ENCODE peak calls at places on chromosome 9, in six cellular contexts. Z is AG04450; V is activated CD8-positive, alpha-beta memory T cell treated with anti-CD3 and anti-CD28 coated beads for 48 hours; L is fibroblast of lung; U is GM04503; J is B cell. X is an unnamed sample.

GRCh38 chr9:134323741-134324358 is 2.4 kb upstream of the RXRA start:
- DNase-seq in L (no peak), U (no peak), J (no peak), V (no peak), Z (no peak), X (no peak)

GRCh38 chr9:90290716-90291485 is 351.7 kb downstream of the DIRAS2 start:
- DNase-seq in V (no peak), U (no peak), L (peak; percentile 57), J (no peak), Z (no peak), X (peak; percentile 10)

GRCh38 chr9:111645806-111646205 is 14.7 kb downstream of the DNAJC25 start:
- DNase-seq in L (peak; percentile 9), U (no peak), V (no peak), Z (no peak), J (no peak), X (no peak)

GRCh38 chr9:91714020-91714721 is 235.9 kb downstream of the ROR2 start:
- DNase-seq in L (peak; percentile 79), J (no peak), Z (peak; percentile 32), U (no peak), V (no peak), X (no peak)

GRCh38 chr9:109150925-109151547 is 16.0 kb downstream of the FRRS1L start:
- DNase-seq in L (no peak), V (no peak), Z (no peak), U (no peak), J (no peak), X (no peak)

GRCh38 chr9:16825364-16825763 is 45.1 kb downstream of the BNC2 start:
- DNase-seq in L (peak; percentile 60), Z (no peak), V (no peak), J (no peak), U (no peak), X (no peak)

GRCh38 chr9:72271617-72272478 is 93.2 kb downstream of the ZFAND5 start:
- DNase-seq in U (no peak), Z (peak; percentile 7), L (peak; percentile 68), J (peak; percentile 58), V (peak; percentile 23), X (peak; percentile 41)

GRCh38 chr9:126957687-126958053 is 43.1 kb downstream of the RALGPS1 start:
- DNase-seq in J (no peak), Z (no peak), L (peak; percentile 17), V (no peak), U (no peak), X (no peak)

GRCh38 chr9:125558453-125559084 is 148.4 kb downstream of the MAPKAP1 start:
- DNase-seq in L (peak; percentile 86), Z (peak; percentile 48), J (peak; percentile 59), U (no peak), V (no peak), X (peak; percentile 61)

GRCh38 chr9:72509635-72510034 is 11.8 kb upstream of the TMC1 start:
- DNase-seq in J (no peak), L (no peak), V (no peak), U (no peak), Z (no peak), X (no peak)

GRCh38 chr9:129570450-129571297 is 50.2 kb downstream of the C9orf50 start:
- DNase-seq in U (peak; percentile 84), L (peak; percentile 87), Z (peak; percentile 81), V (no peak), J (no peak), X (peak; percentile 77)

GRCh38 chr9:36328798-36329411 is 70.7 kb upstream of the GNE start:
- DNase-seq in V (no peak), Z (peak; percentile 64), U (no peak), L (peak; percentile 87), J (peak; percentile 52), X (peak; percentile 49)

GRCh38 chr9:36074870-36075532 is 38.3 kb downstream of the RECK start:
- DNase-seq in U (peak; percentile 64), V (no peak), L (peak; percentile 94), J (no peak), Z (peak; percentile 88), X (peak; percentile 79)

GRCh38 chr9:94864862-94865435 is 138.4 kb downstream of the AOPEP start:
- DNase-seq in U (no peak), L (no peak), Z (no peak), J (no peak), V (no peak), X (no peak)

X was measured in stromal cell of bone marrow.